ENCODE peak calls at places on chromosomes 1 and 21, in five cellular contexts. D is hippocampal formation, L is HFF-Myc, U is dorsolateral prefrontal cortex, G is A172. X is an unnamed sample.
A peak's percentile ranks its signal among the peaks of the same experiment; 100 is the strongest.

GRCh38 chr1:1376551-1377226 is 1.7 kb upstream of the AURKAIP1 start:
- DNase-seq in U (no peak), L (no peak), G (no peak), D (no peak), X (no peak)

GRCh38 chr1:25503551-25504426 is 39.6 kb upstream of the LDLRAP1 start:
- DNase-seq in D (no peak), U (no peak), L (no peak), G (peak; percentile 8), X (no peak)

GRCh38 chr1:113146242-113147072 is 73.5 kb downstream of the LRIG2 start:
- DNase-seq in G (peak; percentile 17), U (no peak), L (no peak), D (no peak), X (no peak)

GRCh38 chr1:24743404-24744211 is 1.6 kb upstream of the CLIC4 start:
- DNase-seq in U (no peak), D (no peak), G (no peak), L (peak; percentile 85), X (no peak)

GRCh38 chr1:186183219-186183618 is 191.8 kb downstream of the TPR start:
- DNase-seq in D (no peak), U (no peak), L (no peak), G (peak; percentile 85), X (no peak)

GRCh38 chr1:93137604-93138292 is 42.5 kb downstream of the TMED5 start:
- DNase-seq in U (no peak), L (no peak), D (no peak), G (no peak), X (no peak)

GRCh38 chr1:53172751-53173498 is 23.7 kb upstream of the CPT2 start:
- DNase-seq in U (no peak), G (peak; percentile 60), D (no peak), L (no peak), X (peak; percentile 35)

GRCh38 chr1:193558491-193559028 is 372.1 kb upstream of the B3GALT2 start:
- DNase-seq in U (no peak), L (peak; percentile 75), D (no peak), G (peak; percentile 98), X (no peak)

GRCh38 chr1:15454256-15454655 is 2.3 kb upstream of the CELA2A start:
- DNase-seq in G (peak; percentile 64), L (no peak), D (no peak), U (no peak), X (no peak)

GRCh38 chr1:65630855-65631254 is 161.8 kb upstream of the PDE4B start:
- DNase-seq in G (no peak), D (no peak), U (no peak), L (no peak), X (no peak)

GRCh38 chr1:93878501-93878888 is 511 bp downstream of the DNTTIP2 start:
- DNase-seq in L (no peak), G (peak; percentile 33), D (no peak), U (peak; percentile 39), X (peak; percentile 21)

GRCh38 chr1:9326596-9326995 is 33.9 kb downstream of the SPSB1 start:
- DNase-seq in L (no peak), U (no peak), G (no peak), D (no peak), X (no peak)

GRCh38 chr1:72435025-72435424 is 152.7 kb upstream of the NEGR1 start:
- DNase-seq in L (peak; percentile 7), D (no peak), G (no peak), U (no peak), X (peak; percentile 20)

GRCh38 chr1:181818459-181818858 is 243.1 kb downstream of the ZNF648 start:
- DNase-seq in G (no peak), L (no peak), D (no peak), U (no peak), X (no peak)

GRCh38 chr1:55320891-55321290 is 105.7 kb upstream of the USP24 start:
- DNase-seq in U (no peak), G (no peak), D (no peak), L (no peak), X (peak; percentile 64)

GRCh38 chr1:7991504-7992440 is 30.3 kb downstream of the PARK7 start:
- DNase-seq in L (no peak), U (no peak), D (no peak), G (no peak), X (no peak)

GRCh38 chr1:32339363-32339978 is 3.4 kb upstream of the MARCKSL1 start:
- DNase-seq in U (no peak), L (no peak), D (no peak), G (no peak), X (no peak)

GRCh38 chr1:8519167-8519566 is 201.3 kb downstream of the SLC45A1 start:
- DNase-seq in G (no peak), U (no peak), L (no peak), D (no peak), X (no peak)

GRCh38 chr1:233710031-233710430 is 96.1 kb downstream of the KCNK1 start:
- DNase-seq in D (no peak), G (no peak), L (no peak), U (no peak), X (no peak)

GRCh38 chr1:229717774-229718173 is 91.7 kb downstream of the URB2 start:
- DNase-seq in G (peak; percentile 37), D (no peak), U (no peak), L (peak; percentile 22), X (no peak)

GRCh38 chr21:39020751-39021474 is 162.3 kb downstream of the PSMG1 start:
- DNase-seq in U (no peak), D (no peak), L (no peak), G (peak; percentile 28), X (no peak)

GRCh38 chr1:155940993-155941844 is at the start of gene RXFP4:
- DNase-seq in G (peak; percentile 87), U (no peak), L (no peak), D (no peak), X (no peak)

GRCh38 chr1:101257500-101258325 is 20.9 kb downstream of the S1PR1 start:
- DNase-seq in D (no peak), G (peak; percentile 25), L (no peak), U (no peak), X (peak; percentile 89)

GRCh38 chr1:86499987-86500593 is 31.4 kb downstream of the CLCA1 start:
- DNase-seq in D (no peak), L (no peak), G (no peak), U (no peak), X (no peak)

GRCh38 chr1:201904579-201904978 is 15.9 kb downstream of the SHISA4 start:
- DNase-seq in U (no peak), L (peak; percentile 70), G (no peak), D (no peak), X (no peak)

X was measured in NCI-H446.